ENCODE peak calls at places on chromosomes 13 and 19, in five cellular contexts. K, H, S, B and I are unnamed samples.

GRCh38 chr13:32720026-32720425 is 133.8 kb downstream of the PDS5B start:
- DNase-seq in S (no peak), K (no peak), B (no peak), H (no peak), I (no peak)

GRCh38 chr13:79405501-79405830 is 589 bp downstream of the RBM26 start:
- DNase-seq in K (peak; percentile 9), H (no peak), S (no peak), B (no peak), I (no peak)

GRCh38 chr19:41872775-41873647 is 4.1 kb upstream of the CD79A start:
- DNase-seq in H (no peak), S (peak; percentile 61), K (no peak), B (peak; percentile 84), I (peak; percentile 50)

GRCh38 chr13:33761744-33762143 is 56.2 kb upstream of the RFC3 start:
- DNase-seq in S (no peak), B (no peak), H (no peak), K (no peak), I (no peak)

GRCh38 chr19:46355234-46355990 is 8.5 kb downstream of the PPP5C start:
- DNase-seq in B (peak; percentile 73), S (no peak), H (no peak), K (no peak), I (no peak)

GRCh38 chr13:74040200-74040599 is 94.0 kb downstream of the KLF12 start:
- DNase-seq in S (peak; percentile 46), B (no peak), H (peak; percentile 26), K (no peak), I (no peak)

GRCh38 chr13:109100705-109101104 is 471.3 kb downstream of the MYO16 start:
- DNase-seq in S (no peak), B (no peak), H (no peak), K (no peak), I (no peak)

GRCh38 chr13:53048880-53049279 is 20.3 kb downstream of the OLFM4 start:
- DNase-seq in K (no peak), S (no peak), H (no peak), B (no peak), I (no peak)

GRCh38 chr13:92896842-92897241 is 329.8 kb upstream of the GPC6 start:
- DNase-seq in S (no peak), H (no peak), B (no peak), K (no peak), I (no peak)

GRCh38 chr13:24217601-24218281 is 57.2 kb downstream of the SPATA13 start:
- DNase-seq in H (peak; percentile 56), B (no peak), S (no peak), K (no peak), I (no peak)

GRCh38 chr13:40568672-40569350 is 97.6 kb downstream of the FOXO1 start:
- DNase-seq in H (no peak), B (no peak), S (no peak), K (no peak), I (no peak)

GRCh38 chr13:88103824-88104223 is 432.7 kb downstream of the SLITRK5 start:
- DNase-seq in S (no peak), H (no peak), B (no peak), K (no peak), I (no peak)

GRCh38 chr13:45296259-45296658 is 44.7 kb downstream of the TPT1 start:
- DNase-seq in S (no peak), B (no peak), H (no peak), K (no peak), I (no peak)

GRCh38 chr19:1241417-1242095 is at the start of gene ATP5F1D:
- DNase-seq in H (peak; percentile 94), B (peak; percentile 99), S (peak; percentile 96), K (peak; percentile 86), I (peak; percentile 82)

GRCh38 chr13:76707360-76707759 is 178.8 kb downstream of the KCTD12 start:
- DNase-seq in H (no peak), B (no peak), K (no peak), S (no peak), I (no peak)

GRCh38 chr13:95100525-95101121 is 200.6 kb downstream of the ABCC4 start:
- DNase-seq in K (no peak), H (no peak), S (no peak), B (no peak), I (no peak)

GRCh38 chr19:42313096-42313839 is at the start of gene TMEM145:
- DNase-seq in H (peak; percentile 42), K (no peak), B (no peak), S (no peak), I (no peak)

GRCh38 chr13:77874406-77874805 is 44.2 kb downstream of the EDNRB start:
- DNase-seq in K (no peak), H (no peak), S (no peak), B (no peak), I (no peak)

GRCh38 chr13:112132619-112133018 is 65.7 kb downstream of the SOX1 start:
- DNase-seq in H (no peak), K (no peak), S (no peak), B (no peak), I (no peak)

DNA sequence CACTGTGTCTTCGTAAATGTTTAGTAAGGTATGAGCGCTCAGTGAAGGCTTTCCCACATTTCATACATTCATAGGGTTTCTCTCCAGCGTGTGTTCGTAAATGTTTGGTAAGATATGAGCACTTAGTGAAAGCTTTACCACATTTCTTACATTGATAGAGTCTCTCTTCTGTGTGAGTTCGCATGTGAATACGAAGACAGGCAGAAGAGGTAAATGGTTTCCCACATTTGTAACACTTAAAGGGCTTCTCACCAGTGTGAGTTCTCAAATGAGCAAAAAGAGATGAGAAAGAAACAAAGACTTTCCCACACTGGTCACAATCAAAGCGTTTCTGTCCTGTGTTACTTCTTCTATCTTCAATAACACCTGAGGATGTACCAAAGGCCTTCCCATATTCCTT is 31.3 kb downstream of the ZNF560 start:
- DNase-seq in B (no peak), S (no peak), K (no peak), H (no peak), I (no peak)
- H3K9me3 ChIP-seq in B (peaks cover 9% of the 10 kb centered on the region), S (peaks cover 88% of the 10 kb centered on the region), K (peaks cover 9% of the 10 kb centered on the region), H (peaks cover 13% of the 10 kb centered on the region), I (peaks cover 18% of the 10 kb centered on the region)

DNA sequence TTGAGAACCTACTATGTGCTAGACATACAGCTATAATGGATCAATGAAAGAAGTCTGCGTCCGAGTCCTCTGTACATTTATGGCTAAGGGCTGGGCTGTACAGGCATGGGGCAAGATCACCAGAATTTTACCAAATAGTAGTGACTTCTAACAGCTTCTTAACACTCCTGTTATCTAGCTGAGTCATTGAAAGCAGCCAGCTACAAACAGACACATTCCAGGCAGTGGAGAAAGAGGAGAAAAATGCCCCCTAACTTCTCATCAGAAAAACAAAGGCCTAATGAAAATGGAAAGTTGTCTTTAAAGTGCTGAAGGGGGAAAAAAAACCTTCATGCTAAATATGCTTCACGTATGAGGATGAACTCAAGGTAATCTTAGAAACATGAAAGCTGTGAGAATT is 14.3 kb upstream of the ZNF667 start:
- DNase-seq in H (no peak), B (no peak), K (no peak), S (no peak), I (no peak)
- H3K9me3 ChIP-seq in H (peaks cover 46% of the 10 kb centered on the region), B (peaks cover 18% of the 10 kb centered on the region), K (no peaks in the 10 kb centered on the region), S (peaks cover 89% of the 10 kb centered on the region), I (peaks cover 6% of the 10 kb centered on the region)

DNA sequence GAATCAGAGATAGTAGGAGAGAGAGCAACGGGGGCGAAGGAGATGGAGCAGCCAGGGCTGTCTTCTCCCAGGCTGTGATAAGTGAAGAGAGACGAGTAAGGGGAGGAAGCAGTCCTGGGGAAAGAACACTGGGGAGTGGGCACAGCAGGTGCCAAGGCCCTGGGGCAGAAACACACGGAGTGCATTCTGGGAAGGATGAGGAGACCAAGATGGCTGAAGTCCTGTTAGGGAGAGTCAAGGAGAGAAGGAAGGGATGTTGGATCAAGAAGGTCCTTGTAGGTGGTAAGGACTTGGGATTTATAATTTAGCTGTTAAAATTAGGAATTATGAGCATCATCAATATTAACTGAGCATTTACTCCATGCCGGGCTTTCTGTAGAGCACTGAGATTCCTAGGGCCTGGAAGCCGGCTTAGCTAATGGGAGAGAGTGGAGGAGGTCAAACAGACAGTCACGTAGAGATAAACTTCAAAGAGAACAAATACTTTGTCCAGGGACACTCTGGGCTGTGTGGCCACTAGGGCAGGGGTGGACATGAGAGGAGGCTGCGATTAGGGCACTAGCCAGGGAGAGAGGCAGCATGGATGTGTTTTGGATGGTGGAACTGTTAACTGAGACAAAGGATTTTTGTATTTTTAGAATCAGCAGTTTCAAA is 134.2 kb upstream of the PEG3 start:
- DNase-seq in B (no peak), K (no peak), H (peak; percentile 32), S (no peak), I (no peak)
- H3K9me3 ChIP-seq in B (peaks cover 2% of the 10 kb centered on the region), K (no peaks in the 10 kb centered on the region), H (no peaks in the 10 kb centered on the region), S (no peaks in the 10 kb centered on the region), I (no peaks in the 10 kb centered on the region)

DNA sequence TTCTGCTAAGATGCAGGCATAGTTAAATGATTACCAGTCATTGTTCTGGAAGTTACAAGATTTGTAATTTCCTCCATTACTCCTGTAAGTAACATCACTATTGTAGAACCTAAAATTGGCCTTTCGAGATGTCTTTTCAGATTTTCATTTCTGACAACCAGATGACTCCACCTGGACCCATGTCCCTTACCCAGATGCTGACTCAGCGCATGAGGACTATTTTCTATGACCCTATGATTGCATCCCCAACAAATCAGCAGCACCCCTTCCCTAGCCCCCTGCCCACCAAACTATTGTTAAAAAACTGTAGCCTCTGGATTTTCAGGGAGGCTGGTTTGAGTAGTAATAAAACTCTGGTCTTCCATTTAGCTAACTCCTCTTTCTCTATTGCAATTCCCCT is 55.2 kb upstream of the RCBTB2 start:
- DNase-seq in H (no peak), K (no peak), B (no peak), S (no peak), I (no peak)
- H3K9me3 ChIP-seq in H (no peaks in the 10 kb centered on the region), K (no peaks in the 10 kb centered on the region), B (no peaks in the 10 kb centered on the region), S (peaks cover 8% of the 10 kb centered on the region), I (no peaks in the 10 kb centered on the region)

GRCh38 chr19:23980805-23981204 is 66.1 kb downstream of the ZNF726 start:
- DNase-seq in K (no peak), H (no peak), S (no peak), B (no peak), I (no peak)

GRCh38 chr19:23972161-23972560 is 57.5 kb downstream of the ZNF726 start:
- DNase-seq in S (no peak), H (no peak), K (no peak), B (no peak), I (no peak)

GRCh38 chr19:23971598-23971997 is 56.9 kb downstream of the ZNF726 start:
- DNase-seq in H (no peak), B (no peak), K (no peak), S (no peak), I (no peak)

GRCh38 chr19:23978068-23978467 is 63.4 kb downstream of the ZNF726 start:
- DNase-seq in H (no peak), B (no peak), S (no peak), K (no peak), I (no peak)

GRCh38 chr19:23974941-23975340 is 60.3 kb downstream of the ZNF726 start:
- DNase-seq in B (no peak), H (no peak), K (no peak), S (no peak), I (no peak)
- H3K9me3 ChIP-seq in B (peaks cover 2% of the 10 kb centered on the region), H (no peaks in the 10 kb centered on the region), K (no peaks in the 10 kb centered on the region), S (no peaks in the 10 kb centered on the region), I (no peaks in the 10 kb centered on the region)